ENCODE peak calls at places on chromosome 6, in four cellular contexts. One of them, this sample, is unnamed.

GRCh38 chr6:84521419-84522001 is 242.9 kb downstream of the TBX18 start:
- DNase-seq in colonic mucosa: no peak
- DNase-seq in HL-60: no peak
- DNase-seq in body of pancreas: no peak
- DNase-seq in this sample: no peak

GRCh38 chr6:136235233-136235564 is 14.9 kb downstream of the MTFR2 start:
- DNase-seq in colonic mucosa: no peak
- DNase-seq in HL-60: no peak
- DNase-seq in body of pancreas: no peak
- DNase-seq in this sample: no peak

GRCh38 chr6:10099086-10099499 is 315.8 kb downstream of the TFAP2A start:
- DNase-seq in colonic mucosa: peak
- DNase-seq in HL-60: no peak
- DNase-seq in body of pancreas: peak
- DNase-seq in this sample: no peak

GRCh38 chr6:137371634-137372016 is 122.6 kb downstream of the OLIG3 start:
- DNase-seq in colonic mucosa: no peak
- DNase-seq in HL-60: no peak
- DNase-seq in body of pancreas: no peak
- DNase-seq in this sample: no peak

GRCh38 chr6:7959453-7959852 is 48.9 kb upstream of the TXNDC5 start:
- DNase-seq in colonic mucosa: no peak
- DNase-seq in HL-60: no peak
- DNase-seq in body of pancreas: no peak
- DNase-seq in this sample: no peak

GRCh38 chr6:150450918-150451317 is 82.1 kb downstream of the IYD start:
- DNase-seq in colonic mucosa: no peak
- DNase-seq in HL-60: no peak
- DNase-seq in body of pancreas: no peak
- DNase-seq in this sample: no peak

GRCh38 chr6:132530293-132530974 is 7.6 kb upstream of the TAAR9 start:
- DNase-seq in colonic mucosa: peak
- DNase-seq in HL-60: peak
- DNase-seq in body of pancreas: peak
- DNase-seq in this sample: peak

GRCh38 chr6:46098678-46099077 is 31.1 kb upstream of the ENPP4 start:
- DNase-seq in colonic mucosa: peak
- DNase-seq in HL-60: no peak
- DNase-seq in body of pancreas: peak
- DNase-seq in this sample: peak

GRCh38 chr6:157613011-157613522 is 210.0 kb upstream of the SNX9 start:
- DNase-seq in colonic mucosa: no peak
- DNase-seq in HL-60: peak
- DNase-seq in body of pancreas: no peak
- DNase-seq in this sample: no peak

GRCh38 chr6:88662163-88662580 is 301.2 kb downstream of the RNGTT start:
- DNase-seq in colonic mucosa: peak
- DNase-seq in HL-60: no peak
- DNase-seq in body of pancreas: peak
- DNase-seq in this sample: no peak

GRCh38 chr6:133804263-133804662 is 84.7 kb upstream of the TCF21 start:
- DNase-seq in colonic mucosa: no peak
- DNase-seq in HL-60: no peak
- DNase-seq in body of pancreas: no peak
- DNase-seq in this sample: no peak

GRCh38 chr6:152267967-152268845 is 369.0 kb downstream of the SYNE1 start:
- DNase-seq in colonic mucosa: no peak
- DNase-seq in HL-60: no peak
- DNase-seq in body of pancreas: peak
- DNase-seq in this sample: no peak

GRCh38 chr6:93799226-93799625 is 379.9 kb upstream of the EPHA7 start:
- DNase-seq in colonic mucosa: no peak
- DNase-seq in HL-60: no peak
- DNase-seq in body of pancreas: no peak
- DNase-seq in this sample: no peak

GRCh38 chr6:113591896-113592827 is 265.0 kb upstream of the MARCKS start:
- DNase-seq in colonic mucosa: peak
- DNase-seq in HL-60: no peak
- DNase-seq in body of pancreas: peak
- DNase-seq in this sample: no peak

GRCh38 chr6:89148016-89148750 is 2.3 kb downstream of the PM20D2 start:
- DNase-seq in colonic mucosa: no peak
- DNase-seq in HL-60: no peak
- DNase-seq in body of pancreas: no peak
- DNase-seq in this sample: no peak

GRCh38 chr6:136566007-136566487 is 15.8 kb upstream of the MAP7 start:
- DNase-seq in colonic mucosa: peak
- DNase-seq in HL-60: no peak
- DNase-seq in body of pancreas: peak
- DNase-seq in this sample: no peak

GRCh38 chr6:90611543-90611864 is 24.6 kb upstream of the MAP3K7 start:
- DNase-seq in colonic mucosa: no peak
- DNase-seq in HL-60: no peak
- DNase-seq in body of pancreas: no peak
- DNase-seq in this sample: no peak

GRCh38 chr6:130890531-130890950 is 63.3 kb downstream of the SMLR1 start:
- DNase-seq in colonic mucosa: no peak
- DNase-seq in HL-60: no peak
- DNase-seq in body of pancreas: no peak
- DNase-seq in this sample: no peak

GRCh38 chr6:22888147-22888831 is 318.9 kb downstream of the HDGFL1 start:
- DNase-seq in colonic mucosa: no peak
- DNase-seq in HL-60: no peak
- DNase-seq in body of pancreas: no peak
- DNase-seq in this sample: no peak

GRCh38 chr6:107491059-107491609 is 1.2 kb downstream of the SOBP start:
- DNase-seq in colonic mucosa: peak
- DNase-seq in HL-60: no peak
- DNase-seq in body of pancreas: peak
- DNase-seq in this sample: peak

GRCh38 chr6:16129623-16130243 is 847 bp downstream of the MYLIP start:
- DNase-seq in colonic mucosa: peak
- DNase-seq in HL-60: no peak
- DNase-seq in body of pancreas: peak
- DNase-seq in this sample: peak

GRCh38 chr6:1013656-1014430 is 298.1 kb upstream of the FOXQ1 start:
- DNase-seq in colonic mucosa: no peak
- DNase-seq in HL-60: no peak
- DNase-seq in body of pancreas: no peak
- DNase-seq in this sample: no peak

GRCh38 chr6:33198159-33198852 is 2.2 kb downstream of the RXRB start:
- DNase-seq in colonic mucosa: no peak
- DNase-seq in HL-60: no peak
- DNase-seq in body of pancreas: no peak
- DNase-seq in this sample: no peak

GRCh38 chr6:33199687-33200233 is 705 bp downstream of the RXRB start:
- DNase-seq in colonic mucosa: peak
- DNase-seq in HL-60: peak
- DNase-seq in body of pancreas: peak
- DNase-seq in this sample: no peak

GRCh38 chr6:33195304-33196022 is 3.2 kb upstream of the COL11A2 start:
- DNase-seq in colonic mucosa: no peak
- DNase-seq in HL-60: no peak
- DNase-seq in body of pancreas: no peak
- DNase-seq in this sample: no peak

GRCh38 chr6:33198853-33199436 is 1.5 kb downstream of the RXRB start:
- DNase-seq in colonic mucosa: no peak
- DNase-seq in HL-60: no peak
- DNase-seq in body of pancreas: no peak
- DNase-seq in this sample: no peak

DNA sequence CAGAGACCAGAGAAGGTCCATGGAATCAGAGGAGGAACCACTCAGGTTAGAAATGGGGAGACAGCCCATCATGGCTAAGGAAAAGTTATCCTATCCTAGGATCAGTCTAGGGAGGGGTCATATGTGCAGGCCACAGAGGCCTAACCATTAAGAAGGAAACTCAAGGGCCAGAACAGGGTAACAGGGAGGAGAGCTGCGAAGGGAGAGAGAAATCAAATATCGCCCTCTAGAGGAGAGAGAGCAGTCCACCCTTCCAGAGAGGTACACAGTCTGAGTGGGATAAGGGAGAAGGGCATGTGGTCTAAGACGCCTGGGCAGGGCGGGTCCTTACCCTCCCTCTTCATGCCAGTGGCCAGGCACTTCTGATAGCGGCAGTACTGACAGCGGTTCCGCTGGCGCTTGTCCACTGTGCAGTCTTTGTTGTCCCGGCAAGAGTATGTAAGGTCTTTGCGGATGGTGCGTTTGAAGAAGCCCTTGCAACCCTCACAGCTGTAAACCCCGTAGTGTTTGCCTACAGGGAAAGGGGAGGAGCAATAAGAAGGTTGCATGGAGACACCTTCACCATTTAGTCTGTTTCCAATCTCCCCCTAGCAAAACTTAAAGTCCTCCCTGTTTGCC is 2.9 kb downstream of the RXRB start:
- DNase-seq in colonic mucosa: peak
- DNase-seq in HL-60: no peak
- DNase-seq in body of pancreas: peak
- DNase-seq in this sample: no peak
- H3K27ac ChIP-seq in colonic mucosa: no peak
- H3K27ac ChIP-seq in HL-60: no peak
- H3K27ac ChIP-seq in body of pancreas: peak
- H3K27ac ChIP-seq in this sample: peak

DNA sequence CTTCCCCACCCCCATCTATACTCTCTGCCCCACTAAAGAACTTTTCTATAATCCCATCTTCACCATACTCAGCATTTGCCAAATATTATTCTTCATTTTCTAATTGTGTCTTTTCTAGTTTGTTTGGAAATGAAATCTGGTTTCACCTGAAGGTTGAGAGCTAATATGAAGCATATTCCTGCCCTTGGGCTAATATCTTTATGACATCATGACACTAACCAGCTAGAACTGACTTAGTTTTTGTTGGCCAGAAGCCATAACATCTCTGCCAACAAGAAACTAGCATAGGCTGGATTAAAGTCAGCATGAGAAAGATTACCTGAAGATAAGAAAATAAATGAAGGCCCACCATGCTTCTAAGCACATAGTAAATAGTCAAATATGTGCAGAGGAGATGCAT is 16.7 kb downstream of the UNC5CL start:
- DNase-seq in colonic mucosa: no peak
- DNase-seq in HL-60: no peak
- DNase-seq in body of pancreas: no peak
- DNase-seq in this sample: no peak
- H3K27ac ChIP-seq in colonic mucosa: no peak
- H3K27ac ChIP-seq in HL-60: no peak
- H3K27ac ChIP-seq in body of pancreas: peak
- H3K27ac ChIP-seq in this sample: no peak

DNA sequence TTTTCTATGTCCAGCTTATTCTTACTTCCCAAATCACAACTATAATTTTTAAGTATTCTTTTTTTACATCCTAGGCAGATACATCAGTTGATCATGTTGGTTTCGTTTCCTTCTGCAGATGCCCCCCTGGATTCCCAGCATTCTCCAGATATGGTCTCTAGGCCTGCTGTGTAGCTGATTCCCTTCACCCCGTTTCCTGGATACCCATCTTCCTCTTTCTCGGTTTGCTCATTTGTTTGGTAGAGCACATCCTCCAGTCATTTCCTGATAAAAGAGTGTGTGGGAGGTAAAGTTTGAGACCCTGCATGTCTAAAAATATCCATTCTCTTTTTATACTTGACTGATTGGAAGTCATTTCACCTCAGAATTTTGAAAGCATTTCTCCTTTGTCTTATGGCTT is 66.4 kb downstream of the ANKS1A start:
- DNase-seq in colonic mucosa: no peak
- DNase-seq in HL-60: no peak
- DNase-seq in body of pancreas: no peak
- DNase-seq in this sample: peak
- H3K27ac ChIP-seq in colonic mucosa: no peak
- H3K27ac ChIP-seq in HL-60: no peak
- H3K27ac ChIP-seq in body of pancreas: no peak
- H3K27ac ChIP-seq in this sample: no peak

GRCh38 chr6:109062756-109063352 is 31.8 kb downstream of the SESN1 start:
- DNase-seq in colonic mucosa: no peak
- DNase-seq in HL-60: no peak
- DNase-seq in body of pancreas: no peak
- DNase-seq in this sample: no peak
- H3K27ac ChIP-seq in colonic mucosa: no peak
- H3K27ac ChIP-seq in HL-60: no peak
- H3K27ac ChIP-seq in body of pancreas: no peak
- H3K27ac ChIP-seq in this sample: no peak

GRCh38 chr6:35675871-35676459 is 12.8 kb downstream of the FKBP5 start:
- DNase-seq in colonic mucosa: no peak
- DNase-seq in HL-60: no peak
- DNase-seq in body of pancreas: no peak
- DNase-seq in this sample: no peak
- H3K27ac ChIP-seq in colonic mucosa: no peak
- H3K27ac ChIP-seq in HL-60: no peak
- H3K27ac ChIP-seq in body of pancreas: no peak
- H3K27ac ChIP-seq in this sample: no peak

GRCh38 chr6:31652925-31653724 is 664 bp upstream of the BAG6 start:
- DNase-seq in colonic mucosa: peak
- DNase-seq in HL-60: peak
- DNase-seq in body of pancreas: peak
- DNase-seq in this sample: peak

GRCh38 chr6:31657406-31658157 is 1.9 kb downstream of the APOM start:
- DNase-seq in colonic mucosa: no peak
- DNase-seq in HL-60: no peak
- DNase-seq in body of pancreas: no peak
- DNase-seq in this sample: no peak

GRCh38 chr6:31654574-31655348 is 933 bp upstream of the APOM start:
- DNase-seq in colonic mucosa: no peak
- DNase-seq in HL-60: no peak
- DNase-seq in body of pancreas: no peak
- DNase-seq in this sample: no peak

GRCh38 chr6:31658158-31658688 is 2.4 kb downstream of the C6orf47 start:
- DNase-seq in colonic mucosa: no peak
- DNase-seq in HL-60: no peak
- DNase-seq in body of pancreas: no peak
- DNase-seq in this sample: no peak

GRCh38 chr6:31655349-31656237 is at the start of gene APOM:
- DNase-seq in colonic mucosa: peak
- DNase-seq in HL-60: no peak
- DNase-seq in body of pancreas: no peak
- DNase-seq in this sample: no peak
- H3K27ac ChIP-seq in colonic mucosa: no peak
- H3K27ac ChIP-seq in HL-60: no peak
- H3K27ac ChIP-seq in body of pancreas: no peak
- H3K27ac ChIP-seq in this sample: no peak